ENCODE peak calls at places on chromosomes 12 and 14, in six cellular contexts. U, E, W, A, O and G are unnamed samples. For H3K4me1, the result is how much of the 10 kb centered on the place peaks cover.

GRCh38 chr12:97681612-97682504 is 219.3 kb downstream of the RMST start:
- DNase-seq in A (no peak), W (no peak), E (no peak), U (no peak), O (no peak), G (no peak)

GRCh38 chr14:58455593-58456265 is 28.2 kb downstream of the KIAA0586 start:
- DNase-seq in E (no peak), A (peak), W (no peak), O (no peak), U (no peak), G (no peak)

GRCh38 chr14:73234586-73235394 is 2.5 kb upstream of the PAPLN start:
- DNase-seq in W (peak), E (no peak), A (no peak), U (peak), O (no peak), G (no peak)

GRCh38 chr12:45298721-45299120 is 82.8 kb downstream of the ANO6 start:
- DNase-seq in A (no peak), W (no peak), E (no peak), O (no peak), U (no peak), G (no peak)

GRCh38 chr14:93332032-93332852 is 594 bp downstream of the BTBD7 start:
- DNase-seq in W (peak), U (peak), O (peak), E (peak), A (peak), G (peak)

GRCh38 chr14:91143862-91144261 is 30.0 kb downstream of the DGLUCY start:
- DNase-seq in W (no peak), O (no peak), U (no peak), E (no peak), A (no peak), G (peak)

GRCh38 chr14:59282366-59282765 is 93.9 kb downstream of the DAAM1 start:
- DNase-seq in O (no peak), A (peak), U (no peak), W (no peak), E (no peak), G (no peak)

GRCh38 chr12:104406164-104406563 is 50.6 kb upstream of the CHST11 start:
- DNase-seq in A (no peak), W (no peak), U (no peak), O (no peak), E (no peak), G (no peak)

GRCh38 chr12:77190022-77190421 is 124.7 kb upstream of the E2F7 start:
- DNase-seq in A (peak), O (no peak), E (no peak), U (no peak), W (no peak), G (no peak)

GRCh38 chr12:77120156-77120555 is 54.8 kb upstream of the E2F7 start:
- DNase-seq in E (no peak), W (no peak), U (no peak), O (no peak), A (peak), G (peak)

GRCh38 chr12:32047846-32048245 is 58.8 kb upstream of the BICD1 start:
- DNase-seq in W (no peak), E (no peak), A (no peak), U (no peak), O (no peak), G (no peak)

GRCh38 chr14:90630407-90630806 is 185.8 kb downstream of the TTC7B start:
- DNase-seq in U (no peak), O (no peak), E (no peak), W (no peak), A (no peak), G (no peak)

GRCh38 chr14:31934767-31935266 is 142.3 kb upstream of the ARHGAP5 start:
- DNase-seq in U (peak), A (peak), E (peak), O (no peak), W (peak), G (peak)

GRCh38 chr12:31297572-31298509 is 28.1 kb downstream of the SINHCAF start:
- DNase-seq in O (no peak), W (no peak), A (no peak), U (no peak), E (no peak), G (no peak)

GRCh38 chr14:21257395-21258193 is 11.6 kb downstream of the HNRNPC start:
- DNase-seq in E (no peak), W (no peak), A (peak), O (no peak), U (no peak), G (no peak)
- H3K4me1 ChIP-seq in E (half or more), W (under half), A (half or more), O (half or more), U (under half), G (under half)

DNA sequence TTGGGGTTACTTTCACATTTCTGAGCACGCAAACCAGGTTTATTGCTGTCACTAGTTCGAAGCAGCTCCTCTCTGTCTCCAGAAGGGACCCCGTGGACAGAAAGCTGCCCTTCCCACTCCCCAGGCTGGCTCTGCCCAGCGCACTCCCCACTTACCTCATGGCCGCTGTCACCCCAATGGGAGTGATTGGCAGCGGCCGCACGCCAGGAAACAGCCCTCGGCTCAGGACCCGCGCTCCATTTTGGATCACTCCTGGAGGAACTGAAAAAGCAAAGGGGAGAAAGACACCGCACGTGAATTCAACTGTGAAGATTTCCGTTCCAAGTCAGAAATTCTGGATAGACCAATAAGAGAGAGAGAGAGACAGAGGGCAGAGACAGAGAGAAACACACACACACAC is 236.5 kb downstream of the FOXN3 start:
- DNase-seq in W (no peak), A (no peak), U (no peak), E (no peak), O (no peak), G (no peak)
- H3K4me1 ChIP-seq in W (under half), A (under half), U (under half), E (half or more), O (under half), G (under half)

GRCh38 chr12:89345376-89345775 is 6.9 kb downstream of the DUSP6 start:
- DNase-seq in W (no peak), O (no peak), U (no peak), E (no peak), A (no peak), G (no peak)
- H3K4me1 ChIP-seq in W (under half), O (under half), U (half or more), E (half or more), A (half or more), G (under half)

GRCh38 chr12:108302034-108302433 is 37.1 kb downstream of the CMKLR1 start:
- DNase-seq in U (no peak), A (no peak), O (no peak), E (no peak), W (no peak), G (no peak)
- H3K4me1 ChIP-seq in U (under half), A (half or more), O (half or more), E (half or more), W (under half), G (under half)